ENCODE peak calls at places on chromosomes 16 and 17, in five cellular contexts. One of them, this sample, is unnamed.

GRCh38 chr17:3512512-3513171 is 36.8 kb downstream of the ASPA start:
- DNase-seq in fibroblast of lung: peak; percentile 45
- DNase-seq in aorta: peak; percentile 90
- DNase-seq in HT-29: no peak
- DNase-seq in glutamatergic neuron: peak; percentile 46
- DNase-seq in this sample: peak; percentile 38

GRCh38 chr17:48593840-48594411 is 347 bp upstream of the HOXB5 start:
- DNase-seq in fibroblast of lung: peak; percentile 87
- DNase-seq in aorta: peak; percentile 95
- DNase-seq in HT-29: no peak
- DNase-seq in glutamatergic neuron: peak; percentile 91
- DNase-seq in this sample: peak; percentile 72

GRCh38 chr17:28404461-28404811 is 1.6 kb downstream of the SLC46A1 start:
- DNase-seq in fibroblast of lung: no peak
- DNase-seq in aorta: no peak
- DNase-seq in HT-29: no peak
- DNase-seq in glutamatergic neuron: no peak
- DNase-seq in this sample: no peak

GRCh38 chr17:58611331-58611730 is 80.5 kb downstream of the TEX14 start:
- DNase-seq in fibroblast of lung: peak; percentile 38
- DNase-seq in aorta: no peak
- DNase-seq in HT-29: no peak
- DNase-seq in glutamatergic neuron: no peak
- DNase-seq in this sample: no peak

GRCh38 chr16:1972490-1972877 is 631 bp downstream of the TBL3 start:
- DNase-seq in fibroblast of lung: peak; percentile 27
- DNase-seq in aorta: no peak
- DNase-seq in HT-29: peak; percentile 51
- DNase-seq in glutamatergic neuron: no peak
- DNase-seq in this sample: no peak

GRCh38 chr16:79600636-79601091 is at the start of gene MAF:
- DNase-seq in fibroblast of lung: peak; percentile 85
- DNase-seq in aorta: peak; percentile 94
- DNase-seq in HT-29: no peak
- DNase-seq in glutamatergic neuron: peak; percentile 78
- DNase-seq in this sample: peak; percentile 96

GRCh38 chr16:87949071-87949744 is 2.0 kb upstream of the BANP start:
- DNase-seq in fibroblast of lung: no peak
- DNase-seq in aorta: peak; percentile 61
- DNase-seq in HT-29: no peak
- DNase-seq in glutamatergic neuron: no peak
- DNase-seq in this sample: no peak

GRCh38 chr16:66265556-66266133 is 100.8 kb upstream of the CDH5 start:
- DNase-seq in fibroblast of lung: no peak
- DNase-seq in aorta: peak; percentile 62
- DNase-seq in HT-29: no peak
- DNase-seq in glutamatergic neuron: no peak
- DNase-seq in this sample: no peak

GRCh38 chr16:70432304-70432799 is 6.5 kb downstream of the ST3GAL2 start:
- DNase-seq in fibroblast of lung: no peak
- DNase-seq in aorta: no peak
- DNase-seq in HT-29: peak; percentile 22
- DNase-seq in glutamatergic neuron: no peak
- DNase-seq in this sample: no peak

GRCh38 chr16:73753931-73754330 is 542.7 kb upstream of the PSMD7 start:
- DNase-seq in fibroblast of lung: no peak
- DNase-seq in aorta: no peak
- DNase-seq in HT-29: no peak
- DNase-seq in glutamatergic neuron: no peak
- DNase-seq in this sample: no peak

GRCh38 chr17:81845361-81845760 is 10.5 kb upstream of the PPP1R27 start:
- DNase-seq in fibroblast of lung: no peak
- DNase-seq in aorta: no peak
- DNase-seq in HT-29: no peak
- DNase-seq in glutamatergic neuron: no peak
- DNase-seq in this sample: no peak

GRCh38 chr16:11251525-11252481 is 4.2 kb downstream of the SOCS1 start:
- DNase-seq in fibroblast of lung: peak; percentile 90
- DNase-seq in aorta: no peak
- DNase-seq in HT-29: no peak
- DNase-seq in glutamatergic neuron: no peak
- DNase-seq in this sample: no peak

This sample was measured in colonic mucosa.